ENCODE peak calls at places on chromosomes 11 and 22, in four cellular contexts. G is K562, W is RWPE1, X is IMR-90. P is an unnamed sample.

GRCh38 chr22:30829901-30830550 is 135.4 kb downstream of the OSBP2 start:
- DNase-seq in G (no peak), W (peak), X (peak), P (peak)

GRCh38 chr11:119617343-119617713 is 111.7 kb downstream of the NECTIN1 start:
- DNase-seq in G (no peak), W (no peak), X (no peak), P (no peak)

GRCh38 chr22:28229566-28230483 is 310.8 kb upstream of the PITPNB start:
- DNase-seq in W (no peak), G (no peak), X (peak), P (peak)

GRCh38 chr11:70741085-70741484 is 342.8 kb downstream of the CTTN start:
- DNase-seq in G (no peak), X (no peak), W (no peak), P (no peak)

GRCh38 chr11:12914401-12914912 is 94.7 kb upstream of the RASSF10 start:
- DNase-seq in W (peak), G (peak), X (peak), P (peak)

GRCh38 chr22:17430298-17430900 is 61.1 kb downstream of the CECR2 start:
- DNase-seq in X (no peak), G (no peak), W (no peak), P (peak)

GRCh38 chr11:77821349-77821851 is 456 bp downstream of the AAMDC start:
- DNase-seq in X (peak), W (peak), G (no peak), P (peak)

GRCh38 chr22:49305966-49306631 is 521.6 kb downstream of the BRD1 start:
- DNase-seq in X (no peak), W (no peak), G (no peak), P (no peak)

GRCh38 chr11:75374646-75375045 is 23.2 kb upstream of the ARRB1 start:
- DNase-seq in X (no peak), W (no peak), G (no peak), P (no peak)

GRCh38 chr11:36703055-36703404 is 105.0 kb upstream of the RAG2 start:
- DNase-seq in W (no peak), G (no peak), X (no peak), P (no peak)

GRCh38 chr11:63770763-63771162 is 2.2 kb upstream of the ZFTA start:
- DNase-seq in W (no peak), G (no peak), X (no peak), P (no peak)

GRCh38 chr11:117833401-117833891 is 8.9 kb upstream of the FXYD2 start:
- DNase-seq in W (no peak), G (no peak), X (no peak), P (no peak)

GRCh38 chr11:2390091-2390870 is 10.3 kb upstream of the TSSC4 start:
- DNase-seq in W (no peak), G (no peak), X (no peak), P (no peak)
- H3K27ac ChIP-seq in W (peak), G (no peak), X (peak), P (no peak)

GRCh38 chr11:46348986-46349401 is 1.7 kb downstream of the DGKZ start:
- DNase-seq in W (no peak), X (no peak), G (no peak), P (no peak)
- H3K27ac ChIP-seq in W (peak), X (no peak), G (no peak), P (no peak)

GRCh38 chr11:43931717-43932039 is 10.8 kb upstream of the C11orf96 start:
- DNase-seq in X (no peak), G (no peak), W (no peak), P (no peak)
- H3K27ac ChIP-seq in X (no peak), G (no peak), W (no peak), P (no peak)

DNA sequence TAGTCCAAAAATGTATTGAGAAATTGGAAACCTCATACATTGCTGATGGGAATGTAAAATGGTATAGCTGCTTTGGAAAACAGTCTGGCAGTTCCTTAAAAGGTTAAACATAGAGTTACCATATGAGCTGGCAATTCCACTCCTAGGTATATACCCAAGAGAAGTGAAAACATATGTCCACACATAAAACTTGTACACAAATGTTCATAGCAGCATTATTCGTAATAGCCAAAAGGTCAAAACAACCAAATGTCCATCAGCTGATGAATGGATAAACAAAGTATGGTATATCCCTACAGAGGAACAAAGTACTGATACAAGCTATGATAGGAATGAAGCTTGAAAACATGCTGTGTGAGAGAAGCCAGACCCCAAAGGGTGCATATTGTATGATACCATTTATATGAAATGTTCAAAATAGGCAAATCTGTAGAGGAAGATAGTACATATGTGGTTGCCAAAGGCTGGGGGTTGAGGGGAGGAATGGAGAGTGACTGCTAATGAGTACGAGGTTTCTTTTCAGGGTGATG is 85.7 kb downstream of the ZBTB16 start:
- DNase-seq in G (no peak), X (no peak), W (no peak), P (no peak)
- H3K27ac ChIP-seq in G (no peak), X (no peak), W (no peak), P (no peak)

DNA sequence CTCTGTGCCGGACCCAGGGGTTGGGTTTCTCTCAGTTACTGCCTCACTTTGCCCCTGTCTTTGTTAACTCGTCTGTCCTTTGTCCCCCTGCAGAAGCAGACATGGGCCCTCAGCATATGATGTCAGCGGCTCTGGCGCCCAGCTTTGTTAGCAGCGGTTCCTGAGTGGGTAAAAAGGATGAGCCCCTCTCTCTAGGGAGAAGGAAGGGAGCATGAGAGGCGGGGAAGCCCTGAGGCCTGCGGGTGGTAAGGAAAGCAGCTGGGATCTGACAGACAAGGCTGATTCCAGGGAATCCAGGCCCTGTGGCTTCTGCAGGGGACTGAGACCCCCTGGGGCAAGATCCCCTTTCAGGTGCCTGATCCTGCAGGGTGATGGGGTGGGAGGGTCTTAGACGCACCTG is 51.7 kb downstream of the MCM5 start:
- DNase-seq in G (no peak), W (no peak), X (no peak), P (no peak)
- H3K27ac ChIP-seq in G (no peak), W (no peak), X (no peak), P (no peak)

DNA sequence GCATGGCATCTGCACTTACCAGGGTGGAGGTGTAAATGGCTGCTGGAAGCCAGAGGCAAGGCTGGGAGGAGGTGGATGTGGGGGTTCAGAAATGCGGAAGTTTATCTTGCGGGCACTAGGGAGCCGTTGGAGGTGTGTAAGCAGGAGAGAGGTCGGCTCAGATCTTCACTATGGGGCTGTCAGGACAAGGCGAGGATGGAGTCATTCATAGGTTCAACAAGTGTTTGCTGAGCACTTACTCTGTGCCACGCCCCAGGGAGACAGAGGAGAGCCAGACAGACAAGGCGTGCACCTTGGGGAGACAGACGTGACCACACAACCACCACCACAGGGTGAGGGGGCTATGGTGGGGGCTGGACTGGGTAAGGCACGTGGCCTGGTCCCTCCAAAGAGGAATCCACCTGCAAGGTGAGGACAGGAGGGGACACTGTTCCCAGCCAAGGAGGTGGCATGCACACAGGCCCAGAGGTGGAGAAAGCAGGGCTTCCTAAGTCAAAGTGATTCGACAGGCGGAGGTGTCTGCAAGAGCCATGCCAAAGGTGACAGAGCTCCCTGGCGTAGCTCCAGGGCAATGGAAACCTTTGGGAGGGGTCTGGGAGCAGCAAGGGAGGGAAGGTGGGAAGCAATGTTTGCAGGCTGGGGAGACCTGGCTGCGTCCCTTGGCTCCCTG is 30.8 kb upstream of the TCF20 start:
- DNase-seq in X (no peak), G (no peak), W (no peak), P (no peak)
- H3K27ac ChIP-seq in X (no peak), G (no peak), W (peak), P (no peak)

GRCh38 chr11:66262696-66263095 is 5.7 kb upstream of the RAB1B start:
- DNase-seq in X (no peak), W (no peak), G (no peak), P (no peak)
- H3K27ac ChIP-seq in X (no peak), W (peak), G (no peak), P (no peak)

GRCh38 chr11:72772059-72772458 is 19.9 kb upstream of the ARAP1 start:
- DNase-seq in X (no peak), G (no peak), W (no peak), P (no peak)

GRCh38 chr11:72775288-72776110 is 18.3 kb downstream of the STARD10 start:
- DNase-seq in W (no peak), X (no peak), G (no peak), P (no peak)

GRCh38 chr11:72774499-72774898 is 19.3 kb downstream of the STARD10 start:
- DNase-seq in X (no peak), G (no peak), W (no peak), P (no peak)

GRCh38 chr11:72773291-72773690 is 20.6 kb downstream of the STARD10 start:
- DNase-seq in W (peak), G (no peak), X (peak), P (peak)

DNA sequence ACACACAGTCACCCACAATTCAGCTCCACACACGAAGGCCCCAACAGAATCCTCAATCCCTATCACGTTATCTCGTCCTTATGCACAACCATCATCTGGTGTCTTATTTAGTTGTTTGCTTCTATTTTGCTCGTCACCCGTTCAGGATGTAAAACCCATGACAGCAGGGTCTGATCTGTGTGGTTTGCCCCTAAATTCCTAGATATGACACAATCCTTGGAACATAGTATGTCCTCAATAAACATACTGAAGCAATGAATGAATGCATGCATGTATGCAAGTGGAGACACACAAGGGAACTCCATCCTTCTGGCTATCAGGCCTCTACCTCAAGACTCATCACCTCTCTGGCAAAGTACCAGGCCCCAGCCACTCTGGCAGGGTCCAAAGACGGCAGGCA is 20.2 kb downstream of the STARD10 start:
- DNase-seq in W (no peak), G (no peak), X (peak), P (peak)
- H3K27ac ChIP-seq in W (peak), G (no peak), X (peak), P (peak)

GRCh38 chr11:57406337-57406904 is 16.0 kb upstream of the PRG2 start:
- DNase-seq in W (no peak), X (peak), G (no peak), P (peak)

GRCh38 chr11:57407010-57407409 is 16.6 kb upstream of the PRG2 start:
- DNase-seq in X (no peak), G (no peak), W (no peak), P (no peak)

GRCh38 chr11:57407521-57407920 is 17.1 kb upstream of the PRG2 start:
- DNase-seq in X (no peak), W (no peak), G (no peak), P (no peak)

GRCh38 chr11:57403176-57404147 is 13.0 kb upstream of the PRG2 start:
- DNase-seq in W (no peak), X (no peak), G (no peak), P (no peak)

DNA sequence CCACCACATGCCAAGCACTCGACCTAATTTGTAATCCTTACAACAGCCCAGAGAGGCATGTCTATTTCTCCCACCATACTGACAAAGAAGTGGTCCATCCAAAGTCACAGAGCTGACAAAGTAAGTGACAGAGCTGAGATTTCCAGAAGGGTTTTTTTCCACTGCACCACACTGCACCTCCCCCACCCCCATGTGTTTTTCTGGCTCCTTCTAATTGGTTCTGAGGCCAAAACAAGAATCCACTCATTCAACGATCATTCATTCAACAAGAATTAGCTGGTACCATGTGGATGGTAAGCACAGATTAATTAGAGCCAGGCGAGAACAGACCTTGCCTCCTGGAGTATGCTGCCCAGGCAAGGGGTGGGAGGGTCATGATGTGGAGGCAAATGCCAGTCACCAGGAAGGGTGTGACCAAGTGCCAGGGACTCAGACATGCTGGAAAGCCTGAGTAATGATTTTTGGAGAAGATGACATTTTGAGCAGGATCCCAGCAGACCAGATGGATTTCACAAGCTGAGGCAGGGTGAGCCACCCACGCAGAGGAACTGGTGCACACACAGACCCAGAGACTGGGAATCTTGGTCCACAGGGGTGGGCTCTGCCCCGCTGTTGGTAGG is 14.9 kb upstream of the PRG2 start:
- DNase-seq in G (no peak), X (no peak), W (no peak), P (no peak)
- H3K27ac ChIP-seq in G (no peak), X (no peak), W (peak), P (no peak)